ENCODE peak calls at places on chromosome 17, in seven cellular contexts. N, F, T, E, M, Y and I are unnamed samples.

GRCh38 chr17:5023588-5024147 is 11.6 kb downstream of the SLC52A1 start:
- DNase-seq in N (no peak), F (no peak), T (no peak), E (no peak), M (no peak), Y (no peak), I (no peak)

GRCh38 chr17:31318298-31319190 is 2.9 kb downstream of the EVI2A start:
- DNase-seq in N (peak; percentile 52), F (peak; percentile 29), T (peak; percentile 61), E (no peak), M (peak; percentile 32), Y (peak; percentile 81), I (peak; percentile 18)

GRCh38 chr17:69506489-69506888 is 92.0 kb downstream of the MAP2K6 start:
- DNase-seq in N (peak; percentile 15), F (peak; percentile 64), T (no peak), E (no peak), M (no peak), Y (no peak), I (peak; percentile 49)

GRCh38 chr17:4609761-4610160 is 25.4 kb downstream of the SMTNL2 start:
- DNase-seq in N (no peak), F (no peak), T (no peak), E (no peak), M (no peak), Y (no peak), I (no peak)

GRCh38 chr17:10169274-10169673 is 29.1 kb downstream of the GAS7 start:
- DNase-seq in N (peak; percentile 68), F (no peak), T (no peak), E (no peak), M (no peak), Y (no peak), I (no peak)

GRCh38 chr17:17379197-17379991 is 76.2 kb downstream of the NT5M start:
- DNase-seq in N (peak; percentile 67), F (no peak), T (peak; percentile 41), E (peak; percentile 39), M (no peak), Y (no peak), I (no peak)

GRCh38 chr17:56826611-56827414 is 6.9 kb downstream of the C17orf67 start:
- DNase-seq in N (no peak), F (no peak), T (no peak), E (no peak), M (no peak), Y (no peak), I (no peak)

GRCh38 chr17:9817086-9817485 is 4.8 kb downstream of the GSG1L2 start:
- DNase-seq in N (peak; percentile 76), F (peak; percentile 74), T (peak; percentile 29), E (peak; percentile 37), M (no peak), Y (peak; percentile 33), I (peak; percentile 80)

GRCh38 chr17:69466905-69467630 is 52.6 kb downstream of the MAP2K6 start:
- DNase-seq in N (peak; percentile 82), F (peak; percentile 65), T (no peak), E (no peak), M (peak; percentile 63), Y (peak; percentile 27), I (peak; percentile 99)

GRCh38 chr17:74361613-74362391 is at the start of gene BTBD17:
- DNase-seq in N (no peak), F (peak; percentile 84), T (peak; percentile 57), E (peak; percentile 62), M (no peak), Y (peak; percentile 66), I (peak; percentile 32)

GRCh38 chr17:82835766-82836512 is 3.9 kb downstream of the ZNF750 start:
- DNase-seq in N (no peak), F (peak; percentile 39), T (no peak), E (no peak), M (no peak), Y (no peak), I (no peak)

GRCh38 chr17:43536236-43537088 is 9.7 kb downstream of the ETV4 start:
- DNase-seq in N (peak; percentile 83), F (peak; percentile 27), T (no peak), E (no peak), M (no peak), Y (peak; percentile 56), I (peak; percentile 82)

GRCh38 chr17:44587339-44587738 is 30.1 kb downstream of the FZD2 start:
- DNase-seq in N (peak; percentile 97), F (no peak), T (no peak), E (no peak), M (peak; percentile 62), Y (peak; percentile 97), I (peak; percentile 98)

GRCh38 chr17:63999680-64000531 is 1.8 kb downstream of the PRR29 start:
- DNase-seq in N (no peak), F (no peak), T (no peak), E (no peak), M (no peak), Y (no peak), I (no peak)

GRCh38 chr17:56914641-56915263 is 903 bp upstream of the TRIM25 start:
- DNase-seq in N (no peak), F (no peak), T (no peak), E (no peak), M (no peak), Y (no peak), I (no peak)

GRCh38 chr17:2689411-2690164 is 22.0 kb downstream of the CLUH start:
- DNase-seq in N (no peak), F (no peak), T (no peak), E (peak; percentile 21), M (no peak), Y (peak; percentile 24), I (no peak)

GRCh38 chr17:65876985-65877384 is 314.9 kb downstream of the CEP112 start:
- DNase-seq in N (no peak), F (no peak), T (no peak), E (no peak), M (no peak), Y (no peak), I (peak; percentile 6)

GRCh38 chr17:43021739-43022512 is at the start of gene VAT1:
- DNase-seq in N (peak; percentile 86), F (peak; percentile 92), T (peak; percentile 72), E (peak; percentile 82), M (no peak), Y (peak; percentile 82), I (peak; percentile 89)

GRCh38 chr17:31621566-31621965 is 230.1 kb downstream of the RAB11FIP4 start:
- DNase-seq in N (no peak), F (no peak), T (no peak), E (peak; percentile 22), M (no peak), Y (no peak), I (no peak)

GRCh38 chr17:32482568-32483320 is 4.0 kb upstream of the CDK5R1 start:
- DNase-seq in N (no peak), F (no peak), T (no peak), E (no peak), M (no peak), Y (no peak), I (no peak)

GRCh38 chr17:34711646-34712045 is 132.3 kb downstream of the TMEM132E start:
- DNase-seq in N (no peak), F (no peak), T (no peak), E (no peak), M (no peak), Y (no peak), I (no peak)

GRCh38 chr17:82230627-82231311 is 1.9 kb downstream of the SLC16A3 start:
- DNase-seq in N (peak; percentile 85), F (peak; percentile 85), T (peak; percentile 51), E (no peak), M (peak; percentile 68), Y (peak; percentile 87), I (peak; percentile 77)

GRCh38 chr17:45969726-45970125 is 29.3 kb upstream of the STH start:
- DNase-seq in N (no peak), F (no peak), T (no peak), E (no peak), M (no peak), Y (no peak), I (no peak)

GRCh38 chr17:82031303-82031884 is at the start of gene RAC3:
- DNase-seq in N (peak; percentile 39), F (peak; percentile 68), T (no peak), E (no peak), M (no peak), Y (peak; percentile 67), I (peak; percentile 60)

GRCh38 chr17:30950669-30951399 is 20.0 kb upstream of the RNF135 start:
- DNase-seq in N (peak; percentile 84), F (no peak), T (peak; percentile 54), E (peak; percentile 34), M (no peak), Y (peak; percentile 65), I (no peak)

GRCh38 chr17:2060681-2061440 is 6.0 kb downstream of the HIC1 start:
- DNase-seq in N (peak; percentile 46), F (no peak), T (no peak), E (no peak), M (no peak), Y (no peak), I (peak; percentile 26)

GRCh38 chr17:76275382-76276068 is 10.4 kb downstream of the UBALD2 start:
- DNase-seq in N (peak; percentile 41), F (no peak), T (no peak), E (no peak), M (no peak), Y (no peak), I (no peak)

GRCh38 chr17:53353919-53354351 is 468.8 kb upstream of the KIF2B start:
- DNase-seq in N (no peak), F (peak; percentile 1), T (no peak), E (peak; percentile 27), M (no peak), Y (no peak), I (no peak)

GRCh38 chr17:68600881-68601564 is at the start of gene FAM20A:
- DNase-seq in N (peak; percentile 16), F (peak; percentile 53), T (no peak), E (peak; percentile 40), M (no peak), Y (peak; percentile 19), I (peak; percentile 69)